ENCODE peak calls at places on chromosomes 1 and 21, in five cellular contexts. H is PC-3, P is WTC11, S is progenitor cell of endocrine pancreas, Y is ovary. D is an unnamed sample.

GRCh38 chr1:92949937-92950817 is 11.1 kb downstream of the DIPK1A start:
- DNase-seq in H (peak; percentile 40), P (no peak), S (no peak), Y (no peak), D (no peak)

GRCh38 chr1:64861611-64862010 is 104.7 kb downstream of the JAK1 start:
- DNase-seq in H (peak; percentile 15), P (peak; percentile 69), S (no peak), Y (peak; percentile 29), D (no peak)

GRCh38 chr21:45957986-45958610 is 23.5 kb upstream of the COL6A1 start:
- DNase-seq in H (no peak), P (no peak), S (no peak), Y (peak; percentile 63), D (peak; percentile 81)

GRCh38 chr1:94616503-94616902 is 74.9 kb upstream of the F3 start:
- DNase-seq in H (peak; percentile 50), P (no peak), S (no peak), Y (no peak), D (no peak)

GRCh38 chr1:47351305-47351704 is 17.7 kb downstream of the CMPK1 start:
- DNase-seq in H (peak; percentile 34), P (no peak), S (no peak), Y (no peak), D (no peak)

GRCh38 chr1:153260980-153261792 is 1.7 kb downstream of the LORICRIN start:
- DNase-seq in H (no peak), P (peak; percentile 66), S (peak; percentile 20), Y (peak; percentile 35), D (no peak)

GRCh38 chr1:33899746-33900145 is 35.9 kb downstream of the HMGB4 start:
- DNase-seq in H (no peak), P (no peak), S (no peak), Y (no peak), D (no peak)

GRCh38 chr1:87362834-87363426 is 34.2 kb downstream of the LMO4 start:
- DNase-seq in H (no peak), P (no peak), S (no peak), Y (no peak), D (no peak)

GRCh38 chr1:20847619-20848080 is 60.5 kb upstream of the HP1BP3 start:
- DNase-seq in H (peak; percentile 89), P (no peak), S (no peak), Y (no peak), D (no peak)

GRCh38 chr1:31647106-31647505 is 2.4 kb upstream of the PEF1 start:
- DNase-seq in H (no peak), P (no peak), S (no peak), Y (no peak), D (no peak)

GRCh38 chr21:36948686-36949085 is 17.8 kb downstream of the HLCS start:
- DNase-seq in H (no peak), P (no peak), S (no peak), Y (no peak), D (no peak)

GRCh38 chr1:7233646-7234470 is 448.6 kb downstream of the CAMTA1 start:
- DNase-seq in H (no peak), P (no peak), S (no peak), Y (no peak), D (no peak)

GRCh38 chr1:181134543-181135461 is 46.3 kb downstream of the IER5 start:
- DNase-seq in H (peak; percentile 53), P (no peak), S (no peak), Y (no peak), D (no peak)

GRCh38 chr1:70090146-70090545 is 115.2 kb downstream of the LRRC40 start:
- DNase-seq in H (no peak), P (no peak), S (no peak), Y (no peak), D (no peak)

GRCh38 chr1:109815809-109816791 is 52.4 kb upstream of the EPS8L3 start:
- DNase-seq in H (no peak), P (no peak), S (no peak), Y (no peak), D (no peak)

GRCh38 chr21:42216726-42217572 is 2.0 kb upstream of the ABCG1 start:
- DNase-seq in H (no peak), P (no peak), S (no peak), Y (no peak), D (peak; percentile 76)

GRCh38 chr21:31706562-31706961 is 25.4 kb downstream of the SCAF4 start:
- DNase-seq in H (no peak), P (no peak), S (no peak), Y (no peak), D (no peak)

GRCh38 chr1:7356079-7356478 is 415.0 kb upstream of the VAMP3 start:
- DNase-seq in H (no peak), P (no peak), S (no peak), Y (no peak), D (no peak)

GRCh38 chr1:41286486-41286885 is 44.4 kb upstream of the SCMH1 start:
- DNase-seq in H (no peak), P (peak; percentile 43), S (no peak), Y (no peak), D (no peak)

GRCh38 chr1:28297826-28298225 is 31.0 kb upstream of the MED18 start:
- DNase-seq in H (no peak), P (no peak), S (no peak), Y (no peak), D (no peak)

GRCh38 chr1:83970119-83970518 is 28.8 kb downstream of the TTLL7 start:
- DNase-seq in H (no peak), P (no peak), S (no peak), Y (no peak), D (no peak)

GRCh38 chr21:36059823-36060158 is 535 bp downstream of the SETD4 start:
- DNase-seq in H (no peak), P (peak; percentile 53), S (peak; percentile 37), Y (no peak), D (peak; percentile 78)

GRCh38 chr21:44438531-44439210 is 16.6 kb upstream of the LRRC3 start:
- DNase-seq in H (no peak), P (no peak), S (no peak), Y (no peak), D (no peak)

GRCh38 chr1:201463071-201463552 is 5.9 kb downstream of the PHLDA3 start:
- DNase-seq in H (peak; percentile 69), P (no peak), S (no peak), Y (no peak), D (no peak)

GRCh38 chr1:210663730-210664573 is 335.2 kb downstream of the HHAT start:
- DNase-seq in H (no peak), P (no peak), S (no peak), Y (no peak), D (no peak)

GRCh38 chr1:160205242-160205973 is at the start of gene PEA15:
- DNase-seq in H (peak; percentile 68), P (peak; percentile 81), S (peak; percentile 50), Y (peak; percentile 84), D (peak; percentile 80)

GRCh38 chr1:225260319-225260718 is 167.5 kb downstream of the LBR start:
- DNase-seq in H (no peak), P (no peak), S (no peak), Y (no peak), D (no peak)

GRCh38 chr1:205545001-205545919 is 40.8 kb downstream of the CDK18 start:
- DNase-seq in H (peak; percentile 69), P (no peak), S (no peak), Y (no peak), D (peak; percentile 84)

GRCh38 chr1:152348447-152348846 is 11.4 kb downstream of the FLG2 start:
- DNase-seq in H (peak; percentile 40), P (no peak), S (no peak), Y (no peak), D (no peak)

GRCh38 chr1:66624412-66625060 is 90.6 kb downstream of the SGIP1 start:
- DNase-seq in H (peak; percentile 48), P (no peak), S (no peak), Y (no peak), D (no peak)

GRCh38 chr1:223219846-223220610 is 77.0 kb upstream of the TLR5 start:
- DNase-seq in H (no peak), P (no peak), S (no peak), Y (no peak), D (no peak)

GRCh38 chr1:240501115-240501514 is 110.8 kb downstream of the GREM2 start:
- DNase-seq in H (peak; percentile 46), P (no peak), S (no peak), Y (no peak), D (no peak)

GRCh38 chr1:152513081-152513480 is 1.2 kb upstream of the CRCT1 start:
- DNase-seq in H (no peak), P (no peak), S (no peak), Y (no peak), D (no peak)

GRCh38 chr1:167516404-167517388 is 1.6 kb downstream of the CD247 start:
- DNase-seq in H (no peak), P (no peak), S (no peak), Y (no peak), D (no peak)

GRCh38 chr1:230426246-230427101 is at the start of gene PGBD5:
- DNase-seq in H (peak; percentile 80), P (peak; percentile 89), S (peak; percentile 87), Y (peak; percentile 29), D (no peak)
- TF ChIP-seq CTCF in H (no peak), P (no peak), S (peak; percentile 18), Y (no peak), D (no peak)

GRCh38 chr1:237799762-237800474 is 90.8 kb downstream of the ZP4 start:
- DNase-seq in H (peak; percentile 78), P (peak; percentile 88), S (peak; percentile 30), Y (no peak), D (no peak)
- TF ChIP-seq CTCF in H (peak; percentile 64), P (peak; percentile 38), S (peak; percentile 52), Y (no peak), D (no peak)

DNA sequence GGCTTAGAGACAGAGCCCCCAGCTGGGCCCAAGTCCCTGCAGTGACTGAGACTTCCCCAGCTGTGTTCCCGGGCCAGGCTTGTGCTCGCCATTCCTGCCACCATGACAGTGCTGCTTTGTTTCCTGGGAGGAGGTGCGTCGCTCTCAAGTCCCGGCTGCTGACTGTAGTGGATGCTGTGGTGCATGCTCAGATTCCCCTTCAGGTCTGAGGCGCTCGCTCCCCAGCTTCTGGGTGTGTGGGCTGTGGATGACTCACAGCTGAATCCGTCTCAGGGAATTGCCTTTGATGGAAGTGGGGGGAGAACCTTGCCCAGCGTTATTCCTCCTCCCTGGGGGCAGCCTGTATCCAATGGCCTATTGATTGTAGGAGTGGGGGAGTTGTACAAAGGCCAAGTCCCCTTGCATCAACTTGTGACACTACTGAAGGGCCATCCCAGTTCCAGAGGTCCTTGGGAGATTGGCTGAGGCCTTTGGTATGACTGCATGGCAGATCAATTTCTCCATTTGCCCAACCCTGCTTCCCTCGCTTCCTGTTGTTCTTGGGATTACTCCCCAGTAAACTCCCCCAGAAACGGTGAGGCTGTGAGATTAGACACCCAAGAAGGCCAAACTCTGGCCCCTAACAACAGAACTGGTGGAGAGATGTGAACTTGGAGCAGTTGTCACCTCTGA is 17.8 kb upstream of the POU3F1 start:
- DNase-seq in H (peak; percentile 69), P (peak; percentile 35), S (no peak), Y (no peak), D (no peak)
- TF ChIP-seq CTCF in H (no peak), P (no peak), S (no peak), Y (no peak), D (no peak)

GRCh38 chr1:200258447-200259375 is 151.1 kb downstream of the ZNF281 start:
- DNase-seq in H (peak; percentile 82), P (no peak), S (no peak), Y (no peak), D (no peak)
- TF ChIP-seq CTCF in H (peak; percentile 90), P (peak; percentile 52), S (peak; percentile 58), Y (no peak), D (no peak)